ENCODE peak calls at places on chromosomes 6 and 20, in five cellular contexts. F is lower lobe of right lung; I is CD8-positive, alpha-beta T cell; J is IMR-90; O is ovary. A is an unnamed sample.

GRCh38 chr20:20549699-20550098 is 162.7 kb downstream of the RALGAPA2 start:
- DNase-seq in I (no peak), F (no peak), J (peak; percentile 73), O (no peak), A (no peak)

GRCh38 chr20:2755451-2756055 is 44.9 kb downstream of the CPXM1 start:
- DNase-seq in I (no peak), F (no peak), J (no peak), O (no peak), A (no peak)

GRCh38 chr6:3324262-3324942 is 65.7 kb downstream of the PSMG4 start:
- DNase-seq in F (no peak), I (no peak), J (peak; percentile 97), O (no peak), A (no peak)

GRCh38 chr6:4610256-4610655 is 165.9 kb upstream of the CDYL start:
- DNase-seq in F (no peak), I (no peak), J (peak; percentile 77), O (no peak), A (no peak)

GRCh38 chr6:27260339-27260738 is 12.8 kb downstream of the PRSS16 start:
- DNase-seq in I (no peak), F (no peak), J (no peak), O (no peak), A (no peak)

GRCh38 chr6:56927538-56928453 is 27.1 kb upstream of the BEND6 start:
- DNase-seq in I (no peak), F (no peak), O (no peak), J (peak; percentile 34), A (no peak)

GRCh38 chr6:10957414-10957886 is 70.6 kb downstream of the SYCP2L start:
- DNase-seq in J (no peak), O (no peak), F (no peak), I (no peak), A (no peak)

GRCh38 chr6:12075067-12075563 is 63.0 kb downstream of the HIVEP1 start:
- DNase-seq in J (no peak), O (no peak), I (no peak), F (no peak), A (no peak)

GRCh38 chr6:81238390-81238789 is 514.1 kb downstream of the TENT5A start:
- DNase-seq in J (no peak), F (no peak), I (no peak), O (no peak), A (no peak)

GRCh38 chr6:12516070-12516469 is 200.5 kb upstream of the PHACTR1 start:
- DNase-seq in F (no peak), O (no peak), I (no peak), J (no peak), A (no peak)

GRCh38 chr6:1297746-1298145 is 14.2 kb upstream of the FOXQ1 start:
- DNase-seq in F (no peak), I (no peak), J (peak; percentile 78), O (no peak), A (no peak)

GRCh38 chr6:29887330-29887818 is 55.0 kb upstream of the HLA-A start:
- DNase-seq in I (no peak), J (peak; percentile 11), F (peak; percentile 74), O (peak; percentile 69), A (no peak)

GRCh38 chr6:113697642-113698410 is 159.3 kb upstream of the MARCKS start:
- DNase-seq in I (no peak), F (no peak), J (peak; percentile 98), O (no peak), A (no peak)

GRCh38 chr20:17995967-17996819 is 27.4 kb downstream of the MGME1 start:
- DNase-seq in F (no peak), O (peak; percentile 33), J (peak; percentile 74), I (no peak), A (peak; percentile 33)

GRCh38 chr6:127415096-127415495 is 44.1 kb downstream of the KIAA0408 start:
- DNase-seq in J (no peak), F (no peak), O (no peak), I (no peak), A (no peak)

GRCh38 chr20:62696999-62697398 is 11.6 kb upstream of the NTSR1 start:
- DNase-seq in F (no peak), O (no peak), J (no peak), I (no peak), A (no peak)

GRCh38 chr20:23782366-23782983 is 31.7 kb upstream of the CST1 start:
- DNase-seq in O (no peak), J (peak; percentile 2), I (no peak), F (no peak), A (no peak)

GRCh38 chr20:8291873-8292272 is 159.8 kb downstream of the PLCB1 start:
- DNase-seq in F (no peak), I (no peak), O (no peak), J (peak; percentile 77), A (no peak)

GRCh38 chr6:73393278-73393677 is 1.4 kb upstream of the DDX43 start:
- DNase-seq in I (no peak), F (no peak), O (no peak), J (peak; percentile 40), A (no peak)

GRCh38 chr20:63973636-63974401 is 4.1 kb upstream of the ZNF512B start:
- DNase-seq in I (peak; percentile 57), O (peak; percentile 90), F (peak; percentile 93), J (peak; percentile 79), A (peak; percentile 94)

GRCh38 chr6:84582997-84583396 is 181.4 kb downstream of the TBX18 start:
- DNase-seq in I (no peak), J (peak; percentile 10), F (no peak), O (no peak), A (no peak)

GRCh38 chr6:4805553-4806307 is 29.5 kb downstream of the CDYL start:
- DNase-seq in F (peak; percentile 63), J (peak; percentile 35), I (no peak), O (peak; percentile 31), A (peak; percentile 53)

GRCh38 chr6:52063584-52064400 is 23.6 kb downstream of the PKHD1 start:
- DNase-seq in I (peak; percentile 10), O (no peak), F (no peak), J (peak; percentile 30), A (peak; percentile 65)

GRCh38 chr20:6780414-6780813 is 12.9 kb downstream of the BMP2 start:
- DNase-seq in I (no peak), J (no peak), F (no peak), O (no peak), A (no peak)

GRCh38 chr20:49620364-49621240 is 52.7 kb upstream of the PTGIS start:
- DNase-seq in J (no peak), I (no peak), O (no peak), F (no peak), A (no peak)

GRCh38 chr6:166460473-166461437 is 78.0 kb upstream of the MPC1 start:
- DNase-seq in J (peak; percentile 8), F (no peak), I (no peak), O (no peak), A (peak; percentile 80)

GRCh38 chr20:19540401-19540800 is 217.7 kb upstream of the RIN2 start:
- DNase-seq in F (no peak), O (peak; percentile 42), J (no peak), I (no peak), A (no peak)

GRCh38 chr6:55705381-55705780 is 126.4 kb upstream of the HMGCLL1 start:
- DNase-seq in J (peak; percentile 7), F (no peak), I (no peak), O (no peak), A (no peak)

GRCh38 chr6:30689985-30690384 is 799 bp downstream of the NRM start:
- DNase-seq in O (peak; percentile 45), J (no peak), F (peak; percentile 37), I (no peak), A (no peak)

GRCh38 chr6:53524455-53524815 is 20.5 kb downstream of the GCLC start:
- DNase-seq in J (peak; percentile 72), F (no peak), I (no peak), O (no peak), A (no peak)

GRCh38 chr6:138446821-138447220 is 42.8 kb downstream of the HEBP2 start:
- DNase-seq in I (no peak), F (no peak), O (no peak), J (no peak), A (no peak)

GRCh38 chr6:70166088-70166958 is 136.6 kb downstream of the COL9A1 start:
- DNase-seq in J (peak; percentile 15), O (no peak), I (no peak), F (peak; percentile 44), A (peak; percentile 78)

GRCh38 chr6:28807682-28808280 is 116.0 kb downstream of the TRIM27 start:
- DNase-seq in I (no peak), F (no peak), J (peak; percentile 69), O (no peak), A (peak; percentile 70)

GRCh38 chr6:109055771-109056235 is 38.8 kb downstream of the SESN1 start:
- DNase-seq in I (no peak), O (no peak), F (no peak), J (peak; percentile 41), A (no peak)

GRCh38 chr6:140043762-140044378 is 669.4 kb upstream of the CITED2 start:
- DNase-seq in I (no peak), F (no peak), O (no peak), J (peak; percentile 53), A (no peak)

GRCh38 chr6:288861-289260 is 3.4 kb upstream of the DUSP22 start:
- DNase-seq in I (no peak), O (no peak), J (no peak), F (no peak), A (no peak)
- H3K4me1 ChIP-seq in I (peaks cover 28% of the 10 kb centered on the region), O (no peaks in the 10 kb centered on the region), J (peaks cover 4% of the 10 kb centered on the region), F (peaks cover 17% of the 10 kb centered on the region), A (no peaks in the 10 kb centered on the region)

GRCh38 chr6:112225691-112226090 is 28.7 kb downstream of the LAMA4 start:
- DNase-seq in O (no peak), J (peak; percentile 35), I (no peak), F (no peak), A (no peak)

GRCh38 chr6:112223070-112223861 is 31.1 kb downstream of the LAMA4 start:
- DNase-seq in O (no peak), I (no peak), F (no peak), J (peak; percentile 92), A (no peak)

GRCh38 chr6:112221561-112221960 is 32.8 kb downstream of the LAMA4 start:
- DNase-seq in F (no peak), I (no peak), J (no peak), O (no peak), A (no peak)

GRCh38 chr6:112224088-112224487 is 30.3 kb downstream of the LAMA4 start:
- DNase-seq in O (no peak), J (no peak), I (no peak), F (no peak), A (no peak)

GRCh38 chr6:112222111-112222726 is 32.1 kb downstream of the LAMA4 start:
- DNase-seq in F (no peak), I (no peak), O (no peak), J (peak; percentile 80), A (no peak)
- H3K4me3 ChIP-seq in F (no peak overlapping the region), I (no peak overlapping the region), O (no peak overlapping the region), J (no peak overlapping the region), A (no peak overlapping the region)

DNA sequence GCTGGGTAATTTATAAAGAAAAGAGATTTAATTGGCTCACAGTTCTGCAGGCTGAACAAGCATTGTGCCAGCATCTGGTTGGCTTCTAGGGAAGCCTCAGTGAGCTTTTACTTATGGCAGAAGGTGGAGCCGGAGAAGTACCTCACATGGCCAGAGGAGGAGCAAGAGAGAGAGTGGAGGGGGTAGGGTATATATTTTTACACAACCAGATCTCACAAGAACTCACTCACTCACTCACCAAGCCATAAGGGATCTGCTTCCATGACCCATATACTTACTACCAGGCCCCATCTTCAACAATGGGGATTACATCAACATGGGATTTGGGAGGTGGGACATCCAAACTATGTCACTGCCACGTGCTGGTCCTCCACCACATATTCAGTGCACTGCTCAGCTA is 152.6 kb upstream of the PRND start:
- DNase-seq in O (no peak), F (no peak), J (no peak), I (no peak), A (no peak)
- TF ChIP-seq CTCF in O (no peak), F (no peak), J (peak; percentile 5), I (no peak), A (peak; percentile 42)

GRCh38 chr20:1657556-1658334 is at the start of gene SIRPG:
- DNase-seq in O (no peak), J (no peak), I (no peak), F (no peak), A (no peak)
- H3K4me1 ChIP-seq in O (no peaks in the 10 kb centered on the region), J (no peaks in the 10 kb centered on the region), I (peaks cover 87% of the 10 kb centered on the region), F (no peaks in the 10 kb centered on the region), A (no peaks in the 10 kb centered on the region)